ENCODE peak calls at places on chromosome 21, in five cellular contexts. A is mammary epithelial cell, B is fibroblast of lung, U is astrocyte, S is neural progenitor cell. K is an unnamed sample. For H3K9me3, the result is how much of the 10 kb centered on the place peaks cover.

GRCh38 chr21:36321325-36322082 is 1.5 kb downstream of the MORC3 start:
- DNase-seq in U (peak), S (peak), B (peak), A (peak), K (no peak)

GRCh38 chr21:41369105-41369914 is 7.5 kb downstream of the MX2 start:
- DNase-seq in S (peak), A (no peak), U (no peak), B (no peak), K (no peak)

GRCh38 chr21:15061747-15062146 is 3.1 kb downstream of the NRIP1 start:
- DNase-seq in S (no peak), U (no peak), B (no peak), A (no peak), K (no peak)

GRCh38 chr21:38295997-38296764 is 39.4 kb downstream of the KCNJ15 start:
- DNase-seq in S (no peak), U (no peak), A (no peak), B (peak), K (no peak)

GRCh38 chr21:41851090-41851790 is 27.9 kb downstream of the PRDM15 start:
- DNase-seq in S (no peak), B (no peak), A (no peak), U (no peak), K (no peak)

GRCh38 chr21:42157606-42158310 is 61.2 kb upstream of the ABCG1 start:
- DNase-seq in A (no peak), U (no peak), S (no peak), B (no peak), K (no peak)

GRCh38 chr21:15015622-15016471 is 49.0 kb downstream of the NRIP1 start:
- DNase-seq in S (no peak), B (peak), U (peak), A (peak), K (no peak)

GRCh38 chr21:15221799-15222386 is 157.1 kb upstream of the NRIP1 start:
- DNase-seq in A (peak), S (peak), B (peak), U (peak), K (no peak)

GRCh38 chr21:42366292-42367010 is at the start of gene TFF1:
- DNase-seq in U (peak), A (no peak), S (no peak), B (no peak), K (no peak)

GRCh38 chr21:38721983-38722382 is 83.7 kb upstream of the ETS2 start:
- DNase-seq in A (no peak), S (no peak), B (no peak), U (peak), K (no peak)

GRCh38 chr21:44423941-44424607 is 31.2 kb upstream of the LRRC3 start:
- DNase-seq in A (no peak), U (no peak), S (no peak), B (no peak), K (no peak)

GRCh38 chr21:44425307-44425894 is 29.9 kb upstream of the LRRC3 start:
- DNase-seq in U (no peak), A (peak), S (no peak), B (no peak), K (no peak)

GRCh38 chr21:44425895-44426662 is 29.2 kb upstream of the LRRC3 start:
- DNase-seq in A (no peak), S (no peak), U (no peak), B (no peak), K (no peak)

GRCh38 chr21:44423312-44423821 is 31.9 kb upstream of the LRRC3 start:
- DNase-seq in A (no peak), S (no peak), U (no peak), B (no peak), K (no peak)

DNA sequence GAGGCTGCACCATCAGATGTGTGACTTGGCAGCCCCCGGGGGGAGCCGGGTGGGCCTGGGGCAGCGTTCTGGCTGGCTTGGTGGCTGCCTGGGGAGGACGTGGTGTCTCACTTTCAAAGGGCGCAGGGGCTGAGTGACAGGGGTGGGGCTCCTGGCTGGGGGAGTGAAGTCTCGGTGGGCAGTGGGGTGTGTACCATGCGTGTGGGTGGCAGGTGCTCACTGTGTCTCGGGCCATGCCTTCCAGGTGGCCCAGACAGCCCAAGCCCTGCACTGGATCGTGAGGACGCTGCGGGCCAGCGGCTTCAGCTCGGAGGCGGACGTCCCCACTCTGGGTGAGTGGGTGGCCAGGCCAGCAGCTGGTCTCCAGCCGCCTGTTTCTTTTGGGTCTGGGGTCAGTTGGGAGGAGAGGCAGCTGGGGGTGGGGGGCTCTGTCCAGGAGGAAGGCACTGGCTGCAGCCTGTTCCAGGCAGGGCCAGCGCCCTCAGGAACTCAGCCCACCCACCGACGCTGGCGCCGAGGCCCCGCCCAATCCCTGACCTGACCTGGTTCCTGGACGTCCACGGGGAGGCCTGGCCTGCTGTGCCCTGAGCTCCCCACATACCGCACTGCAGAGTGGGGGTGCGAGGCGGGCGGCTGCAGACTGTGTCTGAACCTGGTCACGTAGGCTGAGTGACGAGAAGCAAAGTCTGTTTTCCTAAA is 30.6 kb upstream of the LRRC3 start:
- DNase-seq in B (no peak), A (no peak), S (no peak), U (no peak), K (no peak)
- H3K9me3 ChIP-seq in B (under half), A (under half), S (under half), U (under half), K (under half)

GRCh38 chr21:45601551-45601950 is 42.0 kb upstream of the PCBP3 start:
- DNase-seq in U (no peak), A (no peak), B (no peak), S (no peak), K (no peak)
- H3K9ac ChIP-seq in U (no peak), A (no peak), B (no peak), S (no peak), K (no peak)

DNA sequence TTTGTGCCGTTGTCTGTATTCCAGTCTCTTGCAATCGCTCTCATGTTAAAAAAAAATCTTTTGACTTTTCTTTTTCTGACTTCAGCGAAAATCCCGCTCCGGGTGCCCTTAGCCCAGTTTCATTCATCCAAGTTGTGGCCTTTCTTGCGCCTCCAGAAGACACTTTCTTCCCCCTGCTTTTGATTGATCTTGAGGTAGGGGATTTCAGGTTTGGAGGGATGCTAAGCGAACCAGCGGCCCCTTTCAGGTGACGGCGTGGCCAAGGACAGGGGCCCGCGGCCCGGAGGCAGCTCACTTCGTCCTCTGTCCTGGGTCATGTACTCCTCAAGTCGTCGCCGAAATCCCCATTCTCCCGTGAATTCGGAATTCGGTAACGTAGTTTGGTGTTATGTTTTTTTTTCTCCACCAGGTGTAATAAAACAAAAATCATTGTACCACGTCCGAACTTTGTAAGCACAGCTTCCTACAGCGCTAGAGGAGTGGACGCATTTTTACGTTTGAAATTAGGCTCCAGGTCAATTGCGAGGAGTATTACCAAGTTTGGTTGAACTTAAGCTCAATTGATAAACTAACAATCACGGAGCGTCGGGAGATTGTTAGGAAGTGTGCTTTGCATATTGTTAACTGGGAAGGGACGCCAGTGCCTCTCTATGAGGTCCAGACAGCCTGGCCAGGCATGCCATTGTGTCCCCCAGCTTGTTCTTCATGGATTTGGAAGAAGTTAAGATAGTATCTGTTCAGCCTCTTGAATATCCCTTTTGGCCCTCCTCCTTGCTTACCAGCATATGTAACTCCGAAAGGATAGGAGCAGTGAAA is 1.1 kb downstream of the MRPS6 start:
- DNase-seq in A (peak), U (no peak), S (peak), B (peak), K (no peak)
- TF ChIP-seq EZH2 in A (no peak), U (no peak), S (no peak), B (no peak), K (no peak)

GRCh38 chr21:30552782-30553181 is 8.3 kb downstream of the KRTAP19-7 start:
- DNase-seq in U (no peak), A (no peak), S (no peak), B (no peak), K (no peak)

DNA sequence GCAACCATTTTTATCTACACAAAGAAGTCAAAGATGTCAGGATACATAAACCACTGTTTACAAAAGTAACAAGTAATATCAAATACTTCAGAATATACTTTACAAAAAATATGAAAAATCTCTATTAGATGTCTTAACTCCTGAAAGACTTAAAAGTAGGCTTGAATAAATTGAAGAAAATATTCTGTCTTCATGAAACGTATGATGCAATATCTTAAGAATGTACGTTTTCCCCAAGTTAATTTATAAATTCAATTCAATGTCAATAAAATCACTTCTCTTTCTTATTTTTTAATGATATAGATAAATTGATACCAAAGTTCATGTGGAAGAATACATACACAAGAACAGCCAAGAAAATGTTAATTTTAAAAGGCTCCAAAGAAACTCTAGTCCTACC is 6.0 kb downstream of the KRTAP19-7 start:
- DNase-seq in B (no peak), S (no peak), U (no peak), A (no peak), K (no peak)
- H3K9me3 ChIP-seq in B (under half), S (under half), U (under half), A (under half), K (under half)

GRCh38 chr21:26124421-26124833 is 46.1 kb downstream of the APP start:
- DNase-seq in S (no peak), U (peak), A (peak), B (peak), K (no peak)
- H3K9ac ChIP-seq in S (no peak), U (no peak), A (no peak), B (no peak), K (no peak)

K was measured in SK-N-MC.